ENCODE peak calls at places on chromosome 6, in seven cellular contexts. G is cerebellum; L is mammary epithelial cell; K is NCI-H446 treated with DMSO at 0.1 percent for 48 hours; Q is occipital lobe; O is anterior cingulate cortex; T is activated CD4-positive, CD25-positive, alpha-beta regulatory T cell. I is an unnamed sample.

GRCh38 chr6:38871745-38872568 is 156.8 kb downstream of the DNAH8 start:
- DNase-seq in G (peak), L (peak), K (peak), Q (no peak), O (no peak), T (peak), I (no peak)

GRCh38 chr6:28802417-28803336 is 121.1 kb downstream of the TRIM27 start:
- DNase-seq in G (no peak), L (peak), K (peak), Q (no peak), O (no peak), T (no peak), I (no peak)

GRCh38 chr6:158389188-158389919 is 77.1 kb downstream of the TULP4 start:
- DNase-seq in G (no peak), L (no peak), K (no peak), Q (no peak), O (no peak), T (no peak), I (no peak)

GRCh38 chr6:93721386-93722048 is 302.2 kb upstream of the EPHA7 start:
- DNase-seq in G (no peak), L (no peak), K (peak), Q (no peak), O (no peak), T (no peak), I (no peak)

GRCh38 chr6:52288216-52288615 is 3.7 kb upstream of the MCM3 start:
- DNase-seq in G (no peak), L (no peak), K (no peak), Q (no peak), O (no peak), T (no peak), I (no peak)

GRCh38 chr6:57174511-57174907 is 2.4 kb downstream of the BAG2 start:
- DNase-seq in G (no peak), L (no peak), K (no peak), Q (no peak), O (no peak), T (no peak), I (no peak)

GRCh38 chr6:19638931-19639330 is 198.2 kb upstream of the ID4 start:
- DNase-seq in G (no peak), L (no peak), K (no peak), Q (no peak), O (no peak), T (no peak), I (no peak)

GRCh38 chr6:157603971-157604370 is 219.1 kb upstream of the SNX9 start:
- DNase-seq in G (no peak), L (no peak), K (no peak), Q (no peak), O (no peak), T (no peak), I (no peak)

GRCh38 chr6:135146160-135146920 is 34.8 kb upstream of the MYB start:
- DNase-seq in G (no peak), L (peak), K (no peak), Q (no peak), O (no peak), T (no peak), I (no peak)

GRCh38 chr6:121382467-121383121 is 48.3 kb upstream of the TBC1D32 start:
- DNase-seq in G (no peak), L (no peak), K (no peak), Q (no peak), O (no peak), T (no peak), I (no peak)

GRCh38 chr6:136607932-136608772 is 57.9 kb upstream of the MAP7 start:
- DNase-seq in G (peak), L (peak), K (no peak), Q (no peak), O (peak), T (peak), I (peak)

GRCh38 chr6:14717307-14717706 is 528.6 kb upstream of the JARID2 start:
- DNase-seq in G (no peak), L (no peak), K (no peak), Q (no peak), O (no peak), T (no peak), I (no peak)

GRCh38 chr6:117506180-117506835 is 23.8 kb downstream of the DCBLD1 start:
- DNase-seq in G (no peak), L (peak), K (no peak), Q (no peak), O (no peak), T (no peak), I (no peak)

GRCh38 chr6:127459231-127459641 is at the start of gene KIAA0408:
- DNase-seq in G (no peak), L (peak), K (no peak), Q (no peak), O (no peak), T (no peak), I (no peak)

GRCh38 chr6:137707038-137707589 is 159.9 kb upstream of the TNFAIP3 start:
- DNase-seq in G (no peak), L (no peak), K (no peak), Q (no peak), O (no peak), T (no peak), I (no peak)

GRCh38 chr6:39363280-39363679 is 40.8 kb upstream of the KCNK16 start:
- DNase-seq in G (no peak), L (no peak), K (no peak), Q (no peak), O (no peak), T (no peak), I (no peak)